ENCODE peak calls at places on chromosome 15, in six cellular contexts. Y is sigmoid colon, J is K562, K is suprapubic skin, A is transverse colon, M is HepG2. C is an unnamed sample.

GRCh38 chr15:36502509-36502908 is 76.9 kb upstream of the CDIN1 start:
- DNase-seq in Y (no peak), J (no peak), K (no peak), A (no peak), M (no peak), C (no peak)

GRCh38 chr15:71440479-71441071 is 325.3 kb downstream of the THSD4 start:
- DNase-seq in Y (no peak), J (no peak), K (no peak), A (no peak), M (peak; percentile 27), C (no peak)

GRCh38 chr15:31397851-31398661 is 71.4 kb downstream of the KLF13 start:
- DNase-seq in Y (no peak), J (no peak), K (no peak), A (no peak), M (no peak), C (no peak)

GRCh38 chr15:62071711-62072308 is 5.0 kb downstream of the C2CD4A start:
- DNase-seq in Y (no peak), J (peak; percentile 23), K (no peak), A (no peak), M (peak; percentile 29), C (no peak)

GRCh38 chr15:29812384-29812694 is 9.9 kb downstream of the TJP1 start:
- DNase-seq in Y (no peak), J (no peak), K (no peak), A (no peak), M (no peak), C (no peak)

GRCh38 chr15:73926191-73927002 is at the start of gene LOXL1:
- DNase-seq in Y (peak; percentile 90), J (peak; percentile 48), K (no peak), A (peak; percentile 63), M (peak; percentile 23), C (peak; percentile 70)

GRCh38 chr15:56365075-56365711 is at the start of gene TEX9:
- DNase-seq in Y (peak; percentile 91), J (peak; percentile 84), K (peak; percentile 85), A (peak; percentile 91), M (peak; percentile 69), C (peak; percentile 88)

GRCh38 chr15:50302581-50302980 is 37.1 kb upstream of the HDC start:
- DNase-seq in Y (no peak), J (no peak), K (no peak), A (no peak), M (no peak), C (no peak)

GRCh38 chr15:38176155-38176554 is 76.5 kb upstream of the SPRED1 start:
- DNase-seq in Y (no peak), J (no peak), K (no peak), A (no peak), M (no peak), C (no peak)

GRCh38 chr15:92014461-92015030 is 161.0 kb downstream of the SLCO3A1 start:
- DNase-seq in Y (no peak), J (no peak), K (no peak), A (no peak), M (no peak), C (no peak)

GRCh38 chr15:39629376-39629775 is 48.5 kb downstream of the THBS1 start:
- DNase-seq in Y (no peak), J (no peak), K (no peak), A (peak; percentile 71), M (no peak), C (no peak)

GRCh38 chr15:65044724-65045481 is at the start of gene SLC51B:
- DNase-seq in Y (peak; percentile 90), J (no peak), K (no peak), A (peak; percentile 78), M (peak; percentile 99), C (peak; percentile 61)

GRCh38 chr15:96027501-96027900 is 303.0 kb upstream of the NR2F2 start:
- DNase-seq in Y (no peak), J (no peak), K (no peak), A (no peak), M (no peak), C (no peak)

GRCh38 chr15:83206971-83207621 is 527 bp downstream of the HDGFL3 start:
- DNase-seq in Y (peak; percentile 71), J (peak; percentile 66), K (peak; percentile 67), A (peak; percentile 19), M (no peak), C (peak; percentile 28)

GRCh38 chr15:65821070-65821469 is 29.0 kb upstream of the DENND4A start:
- DNase-seq in Y (no peak), J (no peak), K (no peak), A (no peak), M (no peak), C (no peak)

GRCh38 chr15:85141601-85142185 is 160.0 kb downstream of the PDE8A start:
- DNase-seq in Y (no peak), J (no peak), K (no peak), A (no peak), M (no peak), C (no peak)

GRCh38 chr15:82648257-82649103 is 1.3 kb upstream of the CPEB1 start:
- DNase-seq in Y (no peak), J (no peak), K (no peak), A (no peak), M (no peak), C (no peak)

GRCh38 chr15:75694241-75695182 is 18.1 kb downstream of the CSPG4 start:
- DNase-seq in Y (peak; percentile 96), J (peak; percentile 91), K (peak; percentile 85), A (peak; percentile 64), M (peak; percentile 35), C (peak; percentile 67)

GRCh38 chr15:34714476-34715121 is 40.2 kb downstream of the GJD2 start:
- DNase-seq in Y (no peak), J (no peak), K (no peak), A (no peak), M (no peak), C (no peak)

GRCh38 chr15:34708422-34708821 is 46.4 kb downstream of the GJD2 start:
- DNase-seq in Y (no peak), J (peak; percentile 50), K (no peak), A (no peak), M (peak; percentile 28), C (no peak)

GRCh38 chr15:34713635-34714034 is 41.2 kb downstream of the GJD2 start:
- DNase-seq in Y (no peak), J (no peak), K (no peak), A (no peak), M (no peak), C (no peak)

DNA sequence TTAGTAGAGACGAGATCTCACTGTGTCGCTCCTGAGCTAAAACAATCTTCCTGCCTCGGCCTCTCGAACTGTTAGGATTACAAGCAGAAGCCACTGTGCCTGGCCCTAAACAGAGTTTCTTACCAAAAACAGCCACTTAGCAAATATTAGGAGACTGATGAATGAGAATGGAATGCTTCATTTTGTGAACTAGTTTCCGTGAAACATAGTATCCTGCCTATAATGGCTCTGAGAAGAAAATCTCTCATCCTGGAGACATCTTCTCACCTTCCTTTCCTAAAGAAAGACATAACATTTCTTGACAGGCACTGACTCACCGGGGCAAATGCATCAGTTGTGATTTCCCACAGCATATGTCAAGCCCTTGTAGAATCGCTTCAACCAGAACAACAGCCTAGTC is 44.9 kb downstream of the GJD2 start:
- DNase-seq in Y (no peak), J (no peak), K (no peak), A (no peak), M (no peak), C (no peak)
- TF ChIP-seq EP300 in Y (no peak), J (no peak), K (no peak), A (no peak), M (no peak), C (no peak)

DNA sequence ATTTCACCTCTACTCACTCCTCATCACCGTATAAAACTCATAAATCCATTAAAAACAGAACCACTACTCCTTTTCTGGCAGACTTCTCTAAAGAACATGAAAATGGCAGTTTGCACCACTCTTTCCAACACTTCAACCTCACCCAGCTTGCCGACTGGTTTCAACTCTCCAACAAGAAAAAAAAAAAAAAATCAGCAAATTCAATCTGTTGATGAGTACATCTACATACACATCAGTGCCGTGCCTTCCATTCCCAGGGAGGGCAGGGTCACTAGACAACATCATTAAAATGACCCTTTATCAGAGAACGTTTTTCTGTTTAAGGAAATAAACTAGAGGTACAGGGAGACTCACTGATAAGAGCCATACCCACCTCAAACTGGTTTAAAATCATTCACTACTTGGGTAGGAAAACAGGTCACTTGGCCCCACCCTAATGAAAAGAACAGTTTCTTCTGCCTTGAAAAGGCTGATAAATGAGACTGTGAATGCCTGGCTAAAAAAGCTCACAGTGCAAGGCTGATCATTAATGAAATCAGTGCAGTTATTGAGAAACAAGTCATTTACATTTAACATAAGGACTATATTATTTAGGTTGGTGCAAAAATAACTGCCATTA is 6.0 kb downstream of the ANXA2 start:
- DNase-seq in Y (no peak), J (no peak), K (no peak), A (peak; percentile 21), M (no peak), C (no peak)
- H3K4me3 ChIP-seq in Y (no peak overlapping the region), J (no peak overlapping the region), K (peak overlapping the region; percentile 96), A (no peak overlapping the region), M (no peak overlapping the region), C (no peak overlapping the region)

DNA sequence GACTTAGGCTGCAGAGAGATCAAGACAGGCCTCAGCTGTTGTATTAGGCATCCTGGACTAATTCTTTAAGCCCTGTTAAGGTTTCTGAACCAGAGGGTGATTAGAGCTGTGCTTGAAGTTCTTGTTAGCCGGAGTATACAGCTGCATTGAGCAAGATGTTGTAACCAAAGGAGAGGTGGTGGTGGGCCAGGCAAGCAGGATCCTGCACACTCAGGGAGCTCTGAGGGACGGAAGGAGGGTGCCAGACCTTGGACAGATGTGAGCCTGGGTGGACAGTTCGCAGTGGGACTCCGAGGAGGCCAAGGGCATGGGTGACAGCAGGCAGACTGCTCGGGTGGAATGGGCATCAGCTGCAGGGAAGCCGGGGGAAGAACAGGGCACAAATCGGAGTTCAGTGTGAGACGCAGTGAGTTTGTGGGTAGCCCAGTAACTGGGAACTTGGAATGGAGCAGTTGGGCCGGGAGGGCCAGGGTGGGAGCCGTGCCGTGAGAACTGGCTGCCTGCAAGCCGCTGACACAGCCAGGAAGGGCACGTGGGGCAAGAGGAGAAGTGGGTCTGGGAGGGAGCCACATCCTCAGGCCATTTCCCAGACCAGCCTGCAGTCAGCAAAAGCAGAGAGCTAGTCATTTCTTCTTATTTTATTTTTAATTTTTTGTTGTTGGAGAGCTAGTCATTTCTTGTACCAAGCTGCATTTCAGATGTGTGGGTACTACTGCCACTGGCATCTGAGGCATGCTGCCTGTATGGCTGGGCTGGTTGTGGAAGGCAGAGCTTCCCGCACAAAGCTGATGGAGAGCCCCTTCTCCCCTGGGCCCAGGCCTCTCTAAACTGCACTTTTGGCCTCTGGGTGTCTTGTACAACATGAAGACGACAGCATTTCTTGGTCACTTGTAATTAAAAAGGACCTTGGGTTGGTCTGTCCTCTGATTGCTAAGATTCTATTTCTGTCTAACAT is 61.0 kb downstream of the PGPEP1L start:
- DNase-seq in Y (peak; percentile 77), J (no peak), K (no peak), A (no peak), M (no peak), C (no peak)
- TF ChIP-seq POLR2AphosphoS5 in Y (peak; percentile 31), J (no peak), K (no peak), A (no peak), M (no peak), C (no peak)

GRCh38 chr15:89593018-89593417 is 17.7 kb downstream of the TICRR start:
- DNase-seq in Y (no peak), J (no peak), K (no peak), A (no peak), M (no peak), C (no peak)

GRCh38 chr15:89591834-89592233 is 16.6 kb downstream of the TICRR start:
- DNase-seq in Y (no peak), J (no peak), K (no peak), A (no peak), M (no peak), C (no peak)

GRCh38 chr15:89587955-89588354 is 12.7 kb downstream of the TICRR start:
- DNase-seq in Y (no peak), J (no peak), K (no peak), A (no peak), M (no peak), C (no peak)
- TF ChIP-seq EP300 in Y (no peak), J (no peak), K (no peak), A (no peak), M (no peak), C (no peak)